ENCODE peak calls at places on chromosomes 1 and 21, in eight cellular contexts. R is NCI-H1694 treated with DMSO at 0.1 percent for 48 hours; J is neural crest cell; W is H4; K is activated T-helper 1 cell treated with anti-CD3 and anti-CD28 coated beads, Interleukin-12 subunit alpha, Interleukin-12 subunit beta, Interleukin-2, Interleukin-4 antibody, amounts not matched to agents 30 ng/mL and 10 ng/mL and 1 ng/mL, durations not matched to agents 14 hours and 24 hours and 36 hours; A is HuH-7.5; C is adrenal gland; X is GM13977. V is an unnamed sample.

GRCh38 chr1:220808501-220809186 is 21.9 kb downstream of the MTARC1 start:
- DNase-seq in R (no peak), J (no peak), W (peak; percentile 74), K (no peak), A (no peak), C (no peak), X (no peak), V (no peak)

GRCh38 chr1:31010081-31010989 is 55.2 kb downstream of the PUM1 start:
- DNase-seq in R (no peak), J (no peak), W (no peak), K (peak; percentile 9), A (no peak), C (no peak), X (peak; percentile 28), V (peak; percentile 92)

GRCh38 chr1:206477581-206478380 is 7.5 kb downstream of the IKBKE start:
- DNase-seq in R (no peak), J (no peak), W (no peak), K (no peak), A (no peak), C (no peak), X (no peak), V (no peak)

GRCh38 chr1:62686822-62687221 is 1.4 kb downstream of the DOCK7 start:
- DNase-seq in R (no peak), J (no peak), W (no peak), K (no peak), A (no peak), C (no peak), X (no peak), V (no peak)

GRCh38 chr21:29007801-29008200 is 11.3 kb downstream of the RWDD2B start:
- DNase-seq in R (no peak), J (no peak), W (no peak), K (no peak), A (no peak), C (no peak), X (no peak), V (peak; percentile 33)

GRCh38 chr1:14340244-14340800 is 258.2 kb upstream of the KAZN start:
- DNase-seq in R (no peak), J (no peak), W (no peak), K (no peak), A (no peak), C (no peak), X (no peak), V (peak; percentile 19)

GRCh38 chr1:229127301-229127700 is 143.6 kb upstream of the RAB4A start:
- DNase-seq in R (no peak), J (no peak), W (peak; percentile 43), K (peak; percentile 20), A (no peak), C (no peak), X (peak; percentile 38), V (peak; percentile 41)

GRCh38 chr1:16607433-16607851 is 5.9 kb downstream of the NBPF1 start:
- DNase-seq in R (no peak), J (peak; percentile 3), W (no peak), K (no peak), A (no peak), C (no peak), X (no peak), V (no peak)

GRCh38 chr1:1033009-1033587 is 13.2 kb downstream of the AGRN start:
- DNase-seq in R (peak; percentile 76), J (peak; percentile 92), W (no peak), K (peak; percentile 84), A (no peak), C (peak; percentile 61), X (peak; percentile 97), V (peak; percentile 63)

GRCh38 chr1:154863702-154864174 is 6.3 kb downstream of the KCNN3 start:
- DNase-seq in R (peak; percentile 76), J (peak; percentile 52), W (peak; percentile 80), K (no peak), A (peak; percentile 88), C (no peak), X (peak; percentile 77), V (peak; percentile 75)

GRCh38 chr1:228821252-228821651 is 86.0 kb downstream of the RHOU start:
- DNase-seq in R (no peak), J (no peak), W (no peak), K (no peak), A (no peak), C (no peak), X (no peak), V (no peak)

GRCh38 chr1:70718086-70718630 is 307.1 kb downstream of the CTH start:
- DNase-seq in R (no peak), J (no peak), W (no peak), K (no peak), A (no peak), C (no peak), X (no peak), V (no peak)

GRCh38 chr1:172343246-172344099 is 77.0 kb upstream of the C1orf105 start:
- DNase-seq in R (no peak), J (no peak), W (peak; percentile 74), K (no peak), A (no peak), C (no peak), X (no peak), V (peak; percentile 91)

GRCh38 chr1:6586404-6586816 is 6.6 kb downstream of the ZBTB48 start:
- DNase-seq in R (no peak), J (no peak), W (no peak), K (no peak), A (no peak), C (peak; percentile 37), X (no peak), V (no peak)

GRCh38 chr1:75725256-75725655 is 747 bp downstream of the ACADM start:
- DNase-seq in R (no peak), J (no peak), W (no peak), K (no peak), A (no peak), C (no peak), X (no peak), V (peak; percentile 2)

GRCh38 chr1:87715052-87715451 is 386.4 kb downstream of the LMO4 start:
- DNase-seq in R (no peak), J (no peak), W (no peak), K (no peak), A (no peak), C (no peak), X (no peak), V (no peak)

GRCh38 chr21:31088196-31088751 is 50.0 kb upstream of the KRTAP19-8 start:
- DNase-seq in R (no peak), J (no peak), W (no peak), K (no peak), A (no peak), C (no peak), X (no peak), V (no peak)

GRCh38 chr21:28767523-28767922 is 225.2 kb downstream of the LTN1 start:
- DNase-seq in R (no peak), J (no peak), W (no peak), K (no peak), A (no peak), C (no peak), X (no peak), V (no peak)

GRCh38 chr1:46184920-46185658 is 8.8 kb upstream of the P3R3URF start:
- DNase-seq in R (no peak), J (no peak), W (no peak), K (no peak), A (no peak), C (no peak), X (no peak), V (no peak)

GRCh38 chr1:19559641-19560040 is 74.3 kb upstream of the CAPZB start:
- DNase-seq in R (no peak), J (no peak), W (no peak), K (no peak), A (no peak), C (no peak), X (no peak), V (peak; percentile 82)

GRCh38 chr1:64598100-64598571 is 128.2 kb downstream of the CACHD1 start:
- DNase-seq in R (no peak), J (no peak), W (no peak), K (no peak), A (no peak), C (no peak), X (no peak), V (peak; percentile 73)

GRCh38 chr1:231053493-231054162 is 13.6 kb upstream of the FAM89A start:
- DNase-seq in R (no peak), J (no peak), W (peak; percentile 80), K (peak; percentile 3), A (no peak), C (peak; percentile 69), X (no peak), V (peak; percentile 77)

GRCh38 chr1:102174259-102174863 is 177.6 kb upstream of the OLFM3 start:
- DNase-seq in R (no peak), J (no peak), W (no peak), K (no peak), A (no peak), C (no peak), X (peak; percentile 3), V (no peak)

GRCh38 chr1:186167096-186167668 is 207.9 kb downstream of the TPR start:
- DNase-seq in R (no peak), J (no peak), W (no peak), K (no peak), A (no peak), C (no peak), X (no peak), V (no peak)

GRCh38 chr1:107789817-107790609 is 175.0 kb downstream of the VAV3 start:
- DNase-seq in R (no peak), J (no peak), W (no peak), K (no peak), A (no peak), C (no peak), X (no peak), V (no peak)

GRCh38 chr21:43950936-43951335 is 61.2 kb upstream of the TRAPPC10 start:
- DNase-seq in R (no peak), J (no peak), W (no peak), K (no peak), A (no peak), C (no peak), X (no peak), V (no peak)

GRCh38 chr21:38660333-38661295 is 145.1 kb upstream of the ETS2 start:
- DNase-seq in R (no peak), J (no peak), W (no peak), K (no peak), A (no peak), C (peak; percentile 14), X (no peak), V (no peak)

GRCh38 chr1:223444411-223444810 is 51.2 kb downstream of the CCDC185 start:
- DNase-seq in R (no peak), J (no peak), W (no peak), K (no peak), A (peak; percentile 55), C (no peak), X (no peak), V (no peak)

GRCh38 chr1:211329764-211330201 is 3.1 kb downstream of the TRAF5 start:
- DNase-seq in R (no peak), J (no peak), W (no peak), K (no peak), A (no peak), C (peak; percentile 21), X (peak; percentile 39), V (no peak)

GRCh38 chr1:110196917-110197782 is 13.0 kb upstream of the KCNC4 start:
- DNase-seq in R (peak; percentile 66), J (peak; percentile 55), W (peak; percentile 45), K (peak; percentile 40), A (peak; percentile 88), C (peak; percentile 41), X (peak; percentile 90), V (peak; percentile 41)

GRCh38 chr1:32684167-32684811 is 18.3 kb downstream of the SYNC start:
- DNase-seq in R (no peak), J (no peak), W (no peak), K (no peak), A (no peak), C (no peak), X (no peak), V (peak; percentile 74)

GRCh38 chr1:167670563-167670962 is 40.5 kb downstream of the RCSD1 start:
- DNase-seq in R (no peak), J (no peak), W (no peak), K (no peak), A (no peak), C (no peak), X (no peak), V (no peak)

GRCh38 chr21:45154511-45155508 is 80.4 kb downstream of the ADARB1 start:
- DNase-seq in R (no peak), J (no peak), W (peak; percentile 42), K (peak; percentile 23), A (no peak), C (no peak), X (no peak), V (peak; percentile 87)

GRCh38 chr1:29142714-29143113 is 19.0 kb upstream of the TMEM200B start:
- DNase-seq in R (no peak), J (no peak), W (no peak), K (no peak), A (no peak), C (no peak), X (no peak), V (no peak)